ENCODE peak calls at places on chromosomes 12 and 14, in six cellular contexts. S is fibroblast of lung; X is prostate gland; P is Peyer's patch; Z is CD8-positive, alpha-beta T cell; G is RWPE1. D is an unnamed sample.

GRCh38 chr14:105629886-105630215 is 103.5 kb downstream of the TMEM121 start:
- DNase-seq in S (no peak), X (no peak), P (no peak), Z (no peak), G (no peak), D (no peak)

GRCh38 chr12:4164591-4165558 is 108.7 kb upstream of the CCND2 start:
- DNase-seq in S (peak; percentile 73), X (no peak), P (peak; percentile 79), Z (peak; percentile 55), G (no peak), D (no peak)

GRCh38 chr14:68715032-68715924 is 77.6 kb downstream of the ZFP36L1 start:
- DNase-seq in S (no peak), X (no peak), P (no peak), Z (no peak), G (no peak), D (peak; percentile 64)

GRCh38 chr12:52378091-52378490 is 7.4 kb downstream of the KRT84 start:
- DNase-seq in S (no peak), X (no peak), P (no peak), Z (no peak), G (no peak), D (no peak)

GRCh38 chr12:2248087-2248900 is 195.5 kb downstream of the CACNA1C start:
- DNase-seq in S (peak; percentile 64), X (no peak), P (no peak), Z (no peak), G (no peak), D (no peak)

GRCh38 chr12:20011200-20011599 is 357.1 kb upstream of the PDE3A start:
- DNase-seq in S (no peak), X (peak; percentile 55), P (peak; percentile 51), Z (no peak), G (no peak), D (no peak)

GRCh38 chr12:26379777-26380467 is 184.5 kb downstream of the SSPN start:
- DNase-seq in S (no peak), X (no peak), P (no peak), Z (no peak), G (no peak), D (no peak)

GRCh38 chr12:131765961-131766360 is 55.1 kb downstream of the SFSWAP start:
- DNase-seq in S (no peak), X (no peak), P (no peak), Z (no peak), G (no peak), D (no peak)

GRCh38 chr12:63968685-63969084 is 124.2 kb downstream of the SRGAP1 start:
- DNase-seq in S (no peak), X (no peak), P (no peak), Z (no peak), G (no peak), D (no peak)

GRCh38 chr12:48903982-48904411 is 21.3 kb downstream of the FKBP11 start:
- DNase-seq in S (peak; percentile 91), X (peak; percentile 46), P (peak; percentile 86), Z (peak; percentile 86), G (peak; percentile 55), D (peak; percentile 59)

GRCh38 chr14:29805415-29806123 is 122.1 kb downstream of the PRKD1 start:
- DNase-seq in S (peak; percentile 98), X (no peak), P (no peak), Z (no peak), G (peak; percentile 16), D (peak; percentile 94)

GRCh38 chr14:71692496-71692895 is 239.7 kb upstream of the RGS6 start:
- DNase-seq in S (no peak), X (no peak), P (no peak), Z (no peak), G (no peak), D (peak; percentile 41)

GRCh38 chr12:128910629-128911028 is 57.4 kb downstream of the GLT1D1 start:
- DNase-seq in S (no peak), X (no peak), P (no peak), Z (no peak), G (no peak), D (no peak)

GRCh38 chr14:105475269-105475915 is 771 bp downstream of the CRIP2 start:
- DNase-seq in S (no peak), X (no peak), P (no peak), Z (no peak), G (peak; percentile 71), D (peak; percentile 66)

GRCh38 chr12:79897617-79898016 is 37.3 kb downstream of the PPP1R12A start:
- DNase-seq in S (peak; percentile 62), X (no peak), P (no peak), Z (no peak), G (peak; percentile 66), D (peak; percentile 72)

GRCh38 chr14:29999013-29999539 is 71.4 kb upstream of the PRKD1 start:
- DNase-seq in S (no peak), X (no peak), P (no peak), Z (no peak), G (no peak), D (no peak)

GRCh38 chr12:57173089-57173488 is 25.7 kb upstream of the LRP1-AS start:
- DNase-seq in S (no peak), X (no peak), P (peak; percentile 63), Z (peak; percentile 22), G (no peak), D (no peak)
- TF ChIP-seq CTCF in S (peak; percentile 52), X (peak; percentile 22), P (peak; percentile 49), Z (peak; percentile 37), G (peak; percentile 0), D (peak; percentile 58)

GRCh38 chr12:116955382-116956021 is 44.8 kb downstream of the FBXW8 start:
- DNase-seq in S (peak; percentile 45), X (peak; percentile 81), P (peak; percentile 66), Z (no peak), G (peak; percentile 75), D (peak; percentile 71)
- TF ChIP-seq CTCF in S (no peak), X (peak; percentile 21), P (no peak), Z (no peak), G (no peak), D (peak; percentile 24)

DNA sequence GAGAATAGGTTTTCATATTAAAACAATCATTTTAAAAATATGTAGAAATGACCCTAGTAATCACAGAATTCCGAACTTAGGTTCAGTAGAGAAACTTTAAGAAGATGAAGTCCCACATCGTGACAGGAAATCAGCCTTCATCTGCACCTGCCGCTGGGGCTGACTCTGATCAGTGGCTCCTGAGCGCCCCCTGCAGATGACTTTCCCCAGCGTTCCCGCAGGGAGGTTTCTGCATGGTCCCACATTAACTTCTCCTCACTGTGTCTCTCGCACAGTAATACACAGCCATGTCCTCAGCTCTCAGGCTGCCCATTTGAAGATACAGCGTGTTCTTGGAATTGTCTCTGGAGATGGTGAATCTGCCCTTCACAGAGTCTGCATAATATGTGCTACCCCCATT is 1131.1 kb downstream of the TMEM121 start:
- DNase-seq in S (no peak), X (no peak), P (peak; percentile 80), Z (peak; percentile 67), G (no peak), D (no peak)
- TF ChIP-seq CTCF in S (no peak), X (no peak), P (peak; percentile 33), Z (peak; percentile 77), G (no peak), D (no peak)

DNA sequence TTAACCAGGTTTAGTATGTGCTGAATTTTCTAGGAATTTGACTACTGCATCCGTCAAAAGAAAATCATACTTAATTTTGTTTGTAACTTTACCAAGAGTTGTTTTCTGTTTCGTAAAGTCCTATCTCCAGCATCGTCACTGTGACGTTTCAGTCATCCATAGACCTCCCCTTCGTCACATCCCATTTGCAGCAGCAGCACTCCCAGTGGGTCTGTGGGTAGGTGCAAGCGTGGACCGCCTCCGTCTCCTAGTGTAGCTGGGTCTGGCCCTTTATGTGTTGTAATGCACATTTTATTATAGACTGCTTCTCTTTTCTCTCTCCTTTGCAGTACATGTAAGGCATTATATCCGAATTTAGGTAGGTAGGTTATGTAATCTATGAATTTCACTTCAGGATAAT is 41.0 kb downstream of the EVL start:
- DNase-seq in S (no peak), X (no peak), P (peak; percentile 8), Z (peak; percentile 88), G (no peak), D (no peak)
- TF ChIP-seq CTCF in S (no peak), X (no peak), P (no peak), Z (peak; percentile 36), G (no peak), D (no peak)

GRCh38 chr12:106118-106561 is 39.6 kb downstream of the IQSEC3 start:
- DNase-seq in S (no peak), X (no peak), P (peak; percentile 71), Z (no peak), G (no peak), D (no peak)
- TF ChIP-seq CTCF in S (no peak), X (no peak), P (peak; percentile 31), Z (no peak), G (no peak), D (no peak)

GRCh38 chr12:111672822-111673381 is 12.9 kb downstream of the BRAP start:
- DNase-seq in S (no peak), X (no peak), P (no peak), Z (no peak), G (no peak), D (no peak)

GRCh38 chr12:111677186-111677585 is 8.6 kb downstream of the BRAP start:
- DNase-seq in S (no peak), X (no peak), P (no peak), Z (no peak), G (no peak), D (no peak)

GRCh38 chr12:111673503-111673902 is 12.3 kb downstream of the BRAP start:
- DNase-seq in S (peak; percentile 65), X (no peak), P (no peak), Z (no peak), G (no peak), D (peak; percentile 46)
- TF ChIP-seq CTCF in S (peak; percentile 64), X (no peak), P (peak; percentile 23), Z (no peak), G (no peak), D (peak; percentile 32)

GRCh38 chr12:110606253-110606611 is 7.7 kb upstream of the TCTN1 start:
- DNase-seq in S (no peak), X (no peak), P (peak; percentile 43), Z (no peak), G (no peak), D (no peak)

GRCh38 chr12:110599334-110599733 is 14.6 kb upstream of the TCTN1 start:
- DNase-seq in S (no peak), X (no peak), P (no peak), Z (no peak), G (no peak), D (no peak)

GRCh38 chr12:110597885-110598284 is 14.8 kb upstream of the PPTC7 start:
- DNase-seq in S (no peak), X (no peak), P (no peak), Z (no peak), G (no peak), D (no peak)

GRCh38 chr12:110600254-110600653 is 13.7 kb upstream of the TCTN1 start:
- DNase-seq in S (peak; percentile 85), X (no peak), P (no peak), Z (no peak), G (peak; percentile 58), D (peak; percentile 68)
- TF ChIP-seq CTCF in S (peak; percentile 32), X (no peak), P (peak; percentile 44), Z (peak; percentile 56), G (peak; percentile 35), D (peak; percentile 66)